ENCODE peak calls at places on chromosomes 3 and 15, in ten cellular contexts. V is stimulated activated naive CD8-positive, alpha-beta T cell treated with anti-CD3 and anti-CD28 coated beads, Interleukin-15, Interleukin-2, amounts not matched to agents 100 U/mL and 50 U/mL, for 24 hours; H is LoVo; O is WTC11; N is fibroblast of the aortic adventitia; E is memory B cell; W is KBM-7; I is NCI-H524 treated with DMSO at 0.1 percent for 48 hours; D is hypothalamus; Y is left colon. X is an unnamed sample.

GRCh38 chr3:189316296-189317019 is 144.7 kb downstream of the TPRG1 start:
- DNase-seq in V (no peak), H (peak), O (peak), N (no peak), E (no peak), W (no peak), I (peak), D (no peak), Y (peak), X (peak)

GRCh38 chr15:22951381-22952280 is 28.5 kb downstream of the CYFIP1 start:
- DNase-seq in V (no peak), H (no peak), O (no peak), N (no peak), E (no peak), W (no peak), I (no peak), D (no peak), Y (no peak), X (no peak)

GRCh38 chr3:52250122-52250521 is 4.6 kb downstream of the PPM1M start:
- DNase-seq in V (peak), H (no peak), O (no peak), N (no peak), E (no peak), W (no peak), I (no peak), D (no peak), Y (no peak), X (no peak)

GRCh38 chr15:90593469-90594158 is 63.9 kb downstream of the CRTC3 start:
- DNase-seq in V (no peak), H (no peak), O (no peak), N (no peak), E (no peak), W (no peak), I (no peak), D (no peak), Y (no peak), X (no peak)

GRCh38 chr3:176375519-176375918 is 821.8 kb downstream of the TBL1XR1 start:
- DNase-seq in V (no peak), H (no peak), O (no peak), N (no peak), E (no peak), W (no peak), I (no peak), D (no peak), Y (no peak), X (peak)

GRCh38 chr3:171314341-171314740 is 145.9 kb downstream of the TNIK start:
- DNase-seq in V (no peak), H (no peak), O (no peak), N (no peak), E (no peak), W (no peak), I (no peak), D (no peak), Y (no peak), X (no peak)

GRCh38 chr15:93118904-93119303 is 29.9 kb upstream of the RGMA start:
- DNase-seq in V (no peak), H (no peak), O (no peak), N (no peak), E (no peak), W (no peak), I (no peak), D (no peak), Y (no peak), X (no peak)

GRCh38 chr3:156291269-156292123 is 171.1 kb downstream of the KCNAB1 start:
- DNase-seq in V (peak), H (no peak), O (peak), N (peak), E (peak), W (peak), I (peak), D (peak), Y (no peak), X (peak)

GRCh38 chr15:29343229-29343628 is 73.6 kb upstream of the NSMCE3 start:
- DNase-seq in V (no peak), H (no peak), O (no peak), N (no peak), E (no peak), W (no peak), I (no peak), D (no peak), Y (no peak), X (peak)

GRCh38 chr3:99108508-99108907 is 207.0 kb upstream of the DCBLD2 start:
- DNase-seq in V (no peak), H (no peak), O (no peak), N (peak), E (no peak), W (no peak), I (no peak), D (no peak), Y (no peak), X (no peak)

GRCh38 chr15:70794596-70795310 is 31.4 kb upstream of the UACA start:
- DNase-seq in V (no peak), H (no peak), O (no peak), N (peak), E (no peak), W (no peak), I (no peak), D (no peak), Y (no peak), X (no peak)

GRCh38 chr3:113441051-113441770 is at the start of gene CFAP44:
- DNase-seq in V (peak), H (no peak), O (peak), N (peak), E (peak), W (no peak), I (no peak), D (peak), Y (peak), X (peak)

GRCh38 chr3:124363451-124363850 is 366.8 kb upstream of the UMPS start:
- DNase-seq in V (no peak), H (no peak), O (no peak), N (peak), E (no peak), W (no peak), I (no peak), D (no peak), Y (no peak), X (no peak)

GRCh38 chr15:42118650-42119531 is 24.5 kb upstream of the PLA2G4D start:
- DNase-seq in V (no peak), H (no peak), O (no peak), N (no peak), E (no peak), W (no peak), I (no peak), D (no peak), Y (peak), X (peak)

GRCh38 chr3:189897406-189897805 is 223.3 kb downstream of the P3H2 start:
- DNase-seq in V (no peak), H (no peak), O (no peak), N (no peak), E (no peak), W (no peak), I (no peak), D (no peak), Y (no peak), X (no peak)

GRCh38 chr15:89457086-89457485 is 39.3 kb downstream of the RHCG start:
- DNase-seq in V (no peak), H (no peak), O (no peak), N (peak), E (no peak), W (peak), I (no peak), D (no peak), Y (no peak), X (peak)

GRCh38 chr15:36024066-36024465 is 478.1 kb upstream of the DPH6 start:
- DNase-seq in V (no peak), H (no peak), O (no peak), N (no peak), E (no peak), W (no peak), I (no peak), D (no peak), Y (peak), X (no peak)

GRCh38 chr3:94405258-94406035 is 342.6 kb downstream of the NSUN3 start:
- DNase-seq in V (no peak), H (no peak), O (no peak), N (peak), E (no peak), W (no peak), I (no peak), D (no peak), Y (no peak), X (no peak)

GRCh38 chr3:132817646-132818177 is 95.5 kb upstream of the NPHP3 start:
- DNase-seq in V (no peak), H (no peak), O (no peak), N (no peak), E (no peak), W (no peak), I (no peak), D (no peak), Y (no peak), X (no peak)

GRCh38 chr15:78004919-78005634 is 72.4 kb downstream of the TBC1D2B start:
- DNase-seq in V (no peak), H (no peak), O (no peak), N (peak), E (no peak), W (no peak), I (peak), D (peak), Y (no peak), X (no peak)

GRCh38 chr3:127959873-127960272 is 44.8 kb downstream of the KBTBD12 start:
- DNase-seq in V (no peak), H (no peak), O (peak), N (no peak), E (no peak), W (peak), I (peak), D (no peak), Y (peak), X (peak)

GRCh38 chr3:76245073-76245472 is 459.7 kb upstream of the ZNF717 start:
- DNase-seq in V (no peak), H (no peak), O (no peak), N (no peak), E (no peak), W (no peak), I (no peak), D (no peak), Y (no peak), X (no peak)

GRCh38 chr3:9397911-9398714 is 698 bp downstream of the SETD5 start:
- DNase-seq in V (peak), H (peak), O (peak), N (peak), E (peak), W (no peak), I (no peak), D (peak), Y (peak), X (peak)

GRCh38 chr3:172622916-172623700 is 87.8 kb downstream of the NCEH1 start:
- DNase-seq in V (peak), H (peak), O (no peak), N (peak), E (peak), W (peak), I (no peak), D (peak), Y (peak), X (peak)

GRCh38 chr3:107496855-107497254 is 25.9 kb upstream of the BBX start:
- DNase-seq in V (no peak), H (no peak), O (no peak), N (no peak), E (no peak), W (no peak), I (no peak), D (no peak), Y (no peak), X (no peak)

GRCh38 chr3:20280257-20280656 is 94.3 kb upstream of the SGO1 start:
- DNase-seq in V (no peak), H (no peak), O (no peak), N (no peak), E (no peak), W (peak), I (no peak), D (no peak), Y (no peak), X (peak)

GRCh38 chr3:41462103-41462691 is 262.9 kb downstream of the CTNNB1 start:
- DNase-seq in V (no peak), H (no peak), O (no peak), N (no peak), E (no peak), W (no peak), I (no peak), D (no peak), Y (no peak), X (no peak)

GRCh38 chr15:85543741-85544155 is 163.3 kb downstream of the AKAP13 start:
- DNase-seq in V (peak), H (no peak), O (peak), N (no peak), E (no peak), W (no peak), I (no peak), D (no peak), Y (peak), X (peak)

GRCh38 chr3:53221827-53222182 is 34.0 kb downstream of the TKT start:
- DNase-seq in V (no peak), H (no peak), O (no peak), N (no peak), E (no peak), W (no peak), I (no peak), D (no peak), Y (no peak), X (no peak)

GRCh38 chr3:157128771-157129671 is 30.9 kb downstream of the CCNL1 start:
- DNase-seq in V (peak), H (peak), O (peak), N (peak), E (no peak), W (no peak), I (no peak), D (no peak), Y (peak), X (peak)

GRCh38 chr3:64650096-64650622 is 37.6 kb downstream of the ADAMTS9 start:
- DNase-seq in V (no peak), H (no peak), O (no peak), N (no peak), E (no peak), W (no peak), I (no peak), D (no peak), Y (no peak), X (no peak)

GRCh38 chr3:76436895-76437294 is 603.0 kb upstream of the ROBO2 start:
- DNase-seq in V (no peak), H (no peak), O (no peak), N (no peak), E (no peak), W (no peak), I (no peak), D (no peak), Y (no peak), X (no peak)

GRCh38 chr3:158709666-158710083 is 22.6 kb downstream of the RARRES1 start:
- DNase-seq in V (no peak), H (peak), O (no peak), N (peak), E (no peak), W (no peak), I (no peak), D (no peak), Y (no peak), X (no peak)

GRCh38 chr3:123953735-123954134 is 7.3 kb downstream of the CCDC14 start:
- DNase-seq in V (no peak), H (no peak), O (no peak), N (no peak), E (no peak), W (no peak), I (peak), D (no peak), Y (no peak), X (no peak)